ENCODE peak calls at places on chromosome 14, in six cellular contexts. J is HS-27A, E is bronchial epithelial cell, I is fibroblast of mammary gland, X is germinal center, N is heart right ventricle. T is an unnamed sample.

GRCh38 chr14:102140750-102141145 is 1.1 kb downstream of the WDR20 start:
- DNase-seq in I (no peak), E (no peak), X (no peak), J (no peak), N (no peak), T (no peak)

GRCh38 chr14:96204151-96205058 is at the start of gene BDKRB2:
- DNase-seq in I (peak; percentile 82), X (no peak), E (peak; percentile 74), J (peak; percentile 29), N (peak; percentile 42), T (peak; percentile 82)

GRCh38 chr14:46487582-46488350 is 163.8 kb downstream of the RPL10L start:
- DNase-seq in N (no peak), J (no peak), X (no peak), E (peak; percentile 23), I (no peak), T (no peak)

GRCh38 chr14:98350213-98350612 is 921.8 kb downstream of the BCL11B start:
- DNase-seq in E (peak; percentile 41), J (no peak), N (no peak), X (no peak), I (no peak), T (no peak)

GRCh38 chr14:73825551-73826188 is 26.0 kb upstream of the PTGR2 start:
- DNase-seq in J (peak; percentile 49), I (peak; percentile 88), X (peak; percentile 82), N (peak; percentile 89), E (peak; percentile 63), T (peak; percentile 94)

GRCh38 chr14:105207460-105207901 is 26.4 kb upstream of the NUDT14 start:
- DNase-seq in I (no peak), J (no peak), X (no peak), E (no peak), N (peak; percentile 65), T (no peak)

GRCh38 chr14:94598506-94598815 is 13.7 kb upstream of the SERPINA3 start:
- DNase-seq in J (no peak), I (no peak), E (no peak), N (no peak), X (no peak), T (no peak)

GRCh38 chr14:105841022-105842009 is 314.9 kb downstream of the TMEM121 start:
- DNase-seq in I (no peak), N (no peak), J (no peak), E (no peak), X (no peak), T (no peak)

GRCh38 chr14:79608426-79608825 is 602.9 kb downstream of the DIO2 start:
- DNase-seq in X (no peak), J (no peak), I (no peak), N (no peak), E (peak; percentile 15), T (no peak)

GRCh38 chr14:33475623-33476022 is 475.3 kb downstream of the EGLN3 start:
- DNase-seq in E (peak; percentile 33), J (peak; percentile 27), X (no peak), N (no peak), I (peak; percentile 17), T (peak; percentile 73)

GRCh38 chr14:101031721-101032120 is 128.2 kb upstream of the RTL1 start:
- DNase-seq in E (no peak), J (no peak), I (no peak), N (no peak), X (no peak), T (no peak)

GRCh38 chr14:20760950-20761349 is 7.3 kb upstream of the EDDM3B start:
- DNase-seq in X (no peak), I (no peak), J (no peak), E (peak; percentile 53), N (no peak), T (no peak)

GRCh38 chr14:87869619-87870583 is 123.1 kb downstream of the GALC start:
- DNase-seq in N (no peak), E (peak; percentile 93), J (no peak), I (peak; percentile 93), X (no peak), T (no peak)

T was measured in transverse colon.